ENCODE peak calls at places on chromosomes 4 and X, in five cellular contexts. N is fibroblast of pulmonary artery; Q is endothelial cell of umbilical vein; Y is tibial nerve; A is CD8-positive, alpha-beta T cell. L is an unnamed sample.

GRCh38 chr4:113012776-113013175 is 36.7 kb upstream of the ANK2 start:
- DNase-seq in N (no peak), Q (no peak), Y (no peak), A (no peak), L (no peak)

GRCh38 chr4:181770971-181771370 is 472.2 kb upstream of the TENM3 start:
- DNase-seq in N (no peak), Q (no peak), Y (no peak), A (no peak), L (no peak)

GRCh38 chr4:57154191-57154590 is 44.0 kb upstream of the IGFBP7 start:
- DNase-seq in N (peak), Q (peak), Y (no peak), A (no peak), L (peak)

GRCh38 chr4:89269267-89269666 is 38.3 kb downstream of the GPRIN3 start:
- DNase-seq in N (no peak), Q (no peak), Y (no peak), A (no peak), L (no peak)

GRCh38 chr4:7638984-7639789 is 204.5 kb upstream of the PSAPL1 start:
- DNase-seq in N (no peak), Q (no peak), Y (no peak), A (no peak), L (no peak)

GRCh38 chrX:17629519-17629918 is 107.8 kb upstream of the SCML1 start:
- DNase-seq in N (no peak), Q (no peak), Y (no peak), A (no peak), L (no peak)

GRCh38 chr4:106312997-106313522 is 2.9 kb downstream of the TBCK start:
- DNase-seq in N (no peak), Q (no peak), Y (no peak), A (no peak), L (no peak)

GRCh38 chr4:766559-767283 is 59.2 kb downstream of the CPLX1 start:
- DNase-seq in N (no peak), Q (no peak), Y (no peak), A (no peak), L (no peak)

GRCh38 chr4:100722133-100722532 is 204.3 kb upstream of the EMCN start:
- DNase-seq in N (no peak), Q (no peak), Y (no peak), A (no peak), L (no peak)

GRCh38 chrX:12814434-12814833 is 23.2 kb downstream of the PRPS2 start:
- DNase-seq in N (peak), Q (peak), Y (peak), A (no peak), L (peak)

GRCh38 chr4:33628296-33628695 is 2616.0 kb downstream of the ARAP2 start:
- DNase-seq in N (peak), Q (no peak), Y (no peak), A (no peak), L (peak)

GRCh38 chr4:107896158-107896645 is 35.1 kb upstream of the CYP2U1 start:
- DNase-seq in N (peak), Q (peak), Y (no peak), A (no peak), L (peak)

GRCh38 chrX:44871114-44871645 is 1.8 kb upstream of the KDM6A start:
- DNase-seq in N (no peak), Q (no peak), Y (no peak), A (no peak), L (no peak)

GRCh38 chr4:73674451-73674919 is 54.2 kb upstream of the RASSF6 start:
- DNase-seq in N (no peak), Q (no peak), Y (no peak), A (no peak), L (peak)

GRCh38 chr4:158079661-158080060 is 93.2 kb downstream of the GASK1B start:
- DNase-seq in N (no peak), Q (peak), Y (no peak), A (no peak), L (no peak)

GRCh38 chr4:13907255-13907751 is 279.8 kb upstream of the BOD1L1 start:
- DNase-seq in N (peak), Q (peak), Y (no peak), A (no peak), L (peak)

GRCh38 chr4:10613926-10614478 is 70.6 kb downstream of the CLNK start:
- DNase-seq in N (no peak), Q (no peak), Y (no peak), A (no peak), L (no peak)
- H3K4me3 ChIP-seq in N (no peak), Q (no peak), Y (no peak), A (no peak), L (no peak)

DNA sequence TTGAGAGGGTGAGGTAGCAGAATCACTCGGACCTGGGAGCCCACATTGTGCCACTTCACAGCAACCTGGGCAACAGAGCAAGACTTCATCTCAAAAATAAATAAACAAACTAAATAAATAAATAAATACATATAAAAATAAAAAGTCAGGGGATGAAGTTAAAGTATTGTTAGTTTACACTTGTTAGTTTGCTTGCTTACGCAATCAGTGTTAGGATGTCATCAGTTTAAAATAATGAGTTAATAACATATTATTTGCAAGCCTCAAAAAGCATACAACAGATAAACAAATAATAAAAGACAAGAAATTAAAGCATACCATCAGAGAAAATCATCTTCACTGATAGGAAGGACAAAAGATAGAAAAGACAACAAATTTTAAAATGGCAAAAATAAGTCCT is 891.1 kb upstream of the PCDH7 start:
- DNase-seq in N (no peak), Q (no peak), Y (no peak), A (no peak), L (no peak)
- TF ChIP-seq CTCF in N (no peak), Q (no peak), Y (no peak), A (no peak), L (no peak)

GRCh38 chr4:62709618-62710252 is 1509.6 kb downstream of the ADGRL3 start:
- DNase-seq in N (peak), Q (no peak), Y (no peak), A (no peak), L (no peak)
- H3K4me3 ChIP-seq in N (peak), Q (no peak), Y (peak), A (no peak), L (no peak)

GRCh38 chrX:21354725-21355124 is 19.5 kb upstream of the CNKSR2 start:
- DNase-seq in N (no peak), Q (no peak), Y (no peak), A (no peak), L (no peak)
- TF ChIP-seq CTCF in N (no peak), Q (no peak), Y (no peak), A (no peak), L (no peak)

GRCh38 chrX:20530319-20530979 is 263.7 kb upstream of the RPS6KA3 start:
- DNase-seq in N (peak), Q (peak), Y (peak), A (peak), L (peak)
- H3K4me3 ChIP-seq in N (no peak), Q (no peak), Y (no peak), A (no peak), L (peak)

GRCh38 chr4:81214518-81215218 is 354 bp downstream of the PRKG2 start:
- DNase-seq in N (peak), Q (no peak), Y (no peak), A (no peak), L (no peak)

GRCh38 chr4:81215219-81215892 is at the start of gene PRKG2:
- DNase-seq in N (peak), Q (no peak), Y (no peak), A (no peak), L (peak)

GRCh38 chr4:81214144-81214517 is 891 bp downstream of the PRKG2 start:
- DNase-seq in N (no peak), Q (no peak), Y (no peak), A (no peak), L (no peak)

GRCh38 chr4:81217794-81218193 is 2.8 kb upstream of the PRKG2 start:
- DNase-seq in N (no peak), Q (no peak), Y (no peak), A (no peak), L (no peak)

GRCh38 chr4:81215936-81216335 is 914 bp upstream of the PRKG2 start:
- DNase-seq in N (no peak), Q (no peak), Y (no peak), A (no peak), L (peak)
- TF ChIP-seq CTCF in N (no peak), Q (no peak), Y (no peak), A (no peak), L (no peak)